ENCODE peak calls at places on chromosomes 3 and 15, in four cellular contexts. One of them, this sample, is unnamed.

GRCh38 chr3:193347507-193348501 is 30.7 kb downstream of the ATP13A5 start:
- DNase-seq in GM12878: no peak
- DNase-seq in SK-N-SH: no peak
- DNase-seq in HCT116: no peak
- DNase-seq in this sample: no peak

GRCh38 chr15:43286074-43286473 is 19.3 kb upstream of the TGM5 start:
- DNase-seq in GM12878: no peak
- DNase-seq in SK-N-SH: no peak
- DNase-seq in HCT116: no peak
- DNase-seq in this sample: no peak

GRCh38 chr3:47324278-47324865 is 41.6 kb downstream of the KLHL18 start:
- DNase-seq in SK-N-SH: peak
- DNase-seq in GM12878: peak
- DNase-seq in HCT116: peak
- DNase-seq in this sample: peak

GRCh38 chr3:190481779-190482178 is 32.1 kb upstream of the TMEM207 start:
- DNase-seq in HCT116: no peak
- DNase-seq in GM12878: no peak
- DNase-seq in SK-N-SH: no peak
- DNase-seq in this sample: no peak

GRCh38 chr3:32109256-32109655 is 2.8 kb downstream of the GPD1L start:
- DNase-seq in HCT116: no peak
- DNase-seq in SK-N-SH: peak
- DNase-seq in GM12878: no peak
- DNase-seq in this sample: peak

GRCh38 chr15:70185251-70185711 is 87.6 kb upstream of the TLE3 start:
- DNase-seq in SK-N-SH: peak
- DNase-seq in HCT116: no peak
- DNase-seq in GM12878: no peak
- DNase-seq in this sample: no peak

GRCh38 chr15:94815110-94815726 is 583.9 kb downstream of the MCTP2 start:
- DNase-seq in HCT116: no peak
- DNase-seq in SK-N-SH: no peak
- DNase-seq in GM12878: no peak
- DNase-seq in this sample: no peak

GRCh38 chr15:98580577-98580976 is 67.8 kb upstream of the IGF1R start:
- DNase-seq in SK-N-SH: no peak
- DNase-seq in HCT116: no peak
- DNase-seq in GM12878: no peak
- DNase-seq in this sample: peak

GRCh38 chr3:73624363-73625123 is at the start of gene PDZRN3:
- DNase-seq in GM12878: no peak
- DNase-seq in HCT116: no peak
- DNase-seq in SK-N-SH: peak
- DNase-seq in this sample: peak

GRCh38 chr15:40906947-40907802 is 12.9 kb downstream of the VPS18 start:
- DNase-seq in SK-N-SH: peak
- DNase-seq in GM12878: no peak
- DNase-seq in HCT116: no peak
- DNase-seq in this sample: no peak

GRCh38 chr3:121885386-121885785 is 8.8 kb upstream of the SLC15A2 start:
- DNase-seq in HCT116: no peak
- DNase-seq in GM12878: no peak
- DNase-seq in SK-N-SH: no peak
- DNase-seq in this sample: no peak

GRCh38 chr3:43346990-43347749 is 60.8 kb downstream of the SNRK start:
- DNase-seq in SK-N-SH: no peak
- DNase-seq in GM12878: no peak
- DNase-seq in HCT116: no peak
- DNase-seq in this sample: no peak

GRCh38 chr3:155420869-155421486 is 127.5 kb upstream of the STRIT1 start:
- DNase-seq in SK-N-SH: no peak
- DNase-seq in HCT116: no peak
- DNase-seq in GM12878: no peak
- DNase-seq in this sample: no peak

GRCh38 chr15:34023932-34024331 is 15.1 kb downstream of the AVEN start:
- DNase-seq in SK-N-SH: no peak
- DNase-seq in HCT116: no peak
- DNase-seq in GM12878: no peak
- DNase-seq in this sample: no peak

GRCh38 chr3:144760831-144761230 is 789.2 kb downstream of the DIPK2A start:
- DNase-seq in HCT116: no peak
- DNase-seq in GM12878: no peak
- DNase-seq in SK-N-SH: no peak
- DNase-seq in this sample: no peak

GRCh38 chr3:64244011-64244942 is 19.0 kb upstream of the PRICKLE2 start:
- DNase-seq in HCT116: peak
- DNase-seq in GM12878: no peak
- DNase-seq in SK-N-SH: no peak
- DNase-seq in this sample: no peak

GRCh38 chr3:132788299-132788698 is 66.1 kb upstream of the NPHP3 start:
- DNase-seq in HCT116: peak
- DNase-seq in SK-N-SH: no peak
- DNase-seq in GM12878: no peak
- DNase-seq in this sample: no peak

GRCh38 chr3:50651875-50652529 is 22.7 kb upstream of the DOCK3 start:
- DNase-seq in GM12878: no peak
- DNase-seq in SK-N-SH: no peak
- DNase-seq in HCT116: no peak
- DNase-seq in this sample: no peak

GRCh38 chr3:120364821-120365220 is 15.7 kb upstream of the LRRC58 start:
- DNase-seq in SK-N-SH: no peak
- DNase-seq in HCT116: no peak
- DNase-seq in GM12878: no peak
- DNase-seq in this sample: no peak

GRCh38 chr3:123397050-123397590 is 51.8 kb downstream of the ADCY5 start:
- DNase-seq in SK-N-SH: no peak
- DNase-seq in HCT116: no peak
- DNase-seq in GM12878: no peak
- DNase-seq in this sample: no peak

GRCh38 chr3:177538064-177538742 is 340.9 kb upstream of the TBL1XR1 start:
- DNase-seq in HCT116: no peak
- DNase-seq in SK-N-SH: peak
- DNase-seq in GM12878: no peak
- DNase-seq in this sample: no peak

GRCh38 chr3:171459130-171459941 is 869 bp downstream of the TNIK start:
- DNase-seq in GM12878: no peak
- DNase-seq in HCT116: no peak
- DNase-seq in SK-N-SH: peak
- DNase-seq in this sample: peak

GRCh38 chr3:184805351-184806038 is 6.5 kb upstream of the VPS8 start:
- DNase-seq in HCT116: no peak
- DNase-seq in SK-N-SH: peak
- DNase-seq in GM12878: no peak
- DNase-seq in this sample: no peak

GRCh38 chr3:44055951-44056350 is 185.7 kb upstream of the TOPAZ1 start:
- DNase-seq in SK-N-SH: no peak
- DNase-seq in GM12878: no peak
- DNase-seq in HCT116: no peak
- DNase-seq in this sample: no peak

GRCh38 chr3:37833790-37834189 is 27.9 kb upstream of the CTDSPL start:
- DNase-seq in GM12878: no peak
- DNase-seq in SK-N-SH: peak
- DNase-seq in HCT116: no peak
- DNase-seq in this sample: peak

GRCh38 chr3:78893161-78893560 is 874.6 kb downstream of the ROBO1 start:
- DNase-seq in SK-N-SH: no peak
- DNase-seq in GM12878: no peak
- DNase-seq in HCT116: no peak
- DNase-seq in this sample: peak

GRCh38 chr15:68223171-68223570 is 6.4 kb downstream of the CLN6 start:
- DNase-seq in SK-N-SH: no peak
- DNase-seq in GM12878: no peak
- DNase-seq in HCT116: no peak
- DNase-seq in this sample: no peak

GRCh38 chr15:36965561-36966342 is 134.6 kb downstream of the MEIS2 start:
- DNase-seq in HCT116: no peak
- DNase-seq in GM12878: no peak
- DNase-seq in SK-N-SH: no peak
- DNase-seq in this sample: no peak

GRCh38 chr3:45548724-45549123 is 45.8 kb upstream of the LIMD1 start:
- DNase-seq in HCT116: no peak
- DNase-seq in GM12878: no peak
- DNase-seq in SK-N-SH: no peak
- DNase-seq in this sample: no peak

GRCh38 chr3:169285057-169285990 is 378.2 kb downstream of the MECOM start:
- DNase-seq in GM12878: no peak
- DNase-seq in HCT116: no peak
- DNase-seq in SK-N-SH: no peak
- DNase-seq in this sample: no peak

GRCh38 chr3:143827425-143827824 is 20.8 kb downstream of the SLC9A9 start:
- DNase-seq in HCT116: no peak
- DNase-seq in SK-N-SH: no peak
- DNase-seq in GM12878: no peak
- DNase-seq in this sample: peak

GRCh38 chr3:177744873-177745646 is 547.8 kb upstream of the TBL1XR1 start:
- DNase-seq in HCT116: no peak
- DNase-seq in GM12878: no peak
- DNase-seq in SK-N-SH: no peak
- DNase-seq in this sample: no peak

GRCh38 chr15:69475769-69476358 is 23.2 kb downstream of the RPLP1 start:
- DNase-seq in SK-N-SH: peak
- DNase-seq in GM12878: no peak
- DNase-seq in HCT116: peak
- DNase-seq in this sample: peak

GRCh38 chr3:172658344-172659245 is 52.3 kb downstream of the NCEH1 start:
- DNase-seq in SK-N-SH: no peak
- DNase-seq in HCT116: peak
- DNase-seq in GM12878: no peak
- DNase-seq in this sample: peak

GRCh38 chr15:37102315-37103021 is 2.1 kb upstream of the MEIS2 start:
- DNase-seq in SK-N-SH: no peak
- DNase-seq in HCT116: no peak
- DNase-seq in GM12878: no peak
- DNase-seq in this sample: no peak

GRCh38 chr3:119643528-119643927 is 16.9 kb downstream of the POPDC2 start:
- DNase-seq in GM12878: no peak
- DNase-seq in SK-N-SH: no peak
- DNase-seq in HCT116: peak
- DNase-seq in this sample: no peak

GRCh38 chr3:1190576-1190975 is 97.8 kb downstream of the CNTN6 start:
- DNase-seq in GM12878: no peak
- DNase-seq in SK-N-SH: no peak
- DNase-seq in HCT116: no peak
- DNase-seq in this sample: no peak
- TF ChIP-seq JUND in GM12878: no peak
- TF ChIP-seq JUND in SK-N-SH: no peak
- TF ChIP-seq JUND in HCT116: no peak
- TF ChIP-seq JUND in this sample: no peak

GRCh38 chr15:22788004-22788403 is 1.6 kb downstream of the NIPA1 start:
- DNase-seq in SK-N-SH: no peak
- DNase-seq in GM12878: no peak
- DNase-seq in HCT116: no peak
- DNase-seq in this sample: no peak

GRCh38 chr15:22786868-22787698 is 639 bp downstream of the NIPA1 start:
- DNase-seq in SK-N-SH: peak
- DNase-seq in HCT116: no peak
- DNase-seq in GM12878: no peak
- DNase-seq in this sample: peak
- TF ChIP-seq JUND in SK-N-SH: no peak
- TF ChIP-seq JUND in HCT116: no peak
- TF ChIP-seq JUND in GM12878: no peak
- TF ChIP-seq JUND in this sample: no peak

GRCh38 chr15:62644216-62644873 is 398.2 kb upstream of the TPM1 start:
- DNase-seq in SK-N-SH: no peak
- DNase-seq in GM12878: no peak
- DNase-seq in HCT116: no peak
- DNase-seq in this sample: no peak

GRCh38 chr15:62643571-62643970 is 399.0 kb upstream of the TPM1 start:
- DNase-seq in HCT116: no peak
- DNase-seq in GM12878: no peak
- DNase-seq in SK-N-SH: no peak
- DNase-seq in this sample: no peak

GRCh38 chr15:62647195-62647865 is 395.2 kb upstream of the TPM1 start:
- DNase-seq in HCT116: peak
- DNase-seq in GM12878: no peak
- DNase-seq in SK-N-SH: no peak
- DNase-seq in this sample: peak

GRCh38 chr15:62641782-62642181 is 400.8 kb upstream of the TPM1 start:
- DNase-seq in HCT116: no peak
- DNase-seq in SK-N-SH: no peak
- DNase-seq in GM12878: no peak
- DNase-seq in this sample: no peak

GRCh38 chr15:62644874-62645755 is 397.4 kb upstream of the TPM1 start:
- DNase-seq in GM12878: no peak
- DNase-seq in HCT116: no peak
- DNase-seq in SK-N-SH: no peak
- DNase-seq in this sample: no peak
- TF ChIP-seq JUND in GM12878: no peak
- TF ChIP-seq JUND in HCT116: no peak
- TF ChIP-seq JUND in SK-N-SH: no peak
- TF ChIP-seq JUND in this sample: no peak

DNA sequence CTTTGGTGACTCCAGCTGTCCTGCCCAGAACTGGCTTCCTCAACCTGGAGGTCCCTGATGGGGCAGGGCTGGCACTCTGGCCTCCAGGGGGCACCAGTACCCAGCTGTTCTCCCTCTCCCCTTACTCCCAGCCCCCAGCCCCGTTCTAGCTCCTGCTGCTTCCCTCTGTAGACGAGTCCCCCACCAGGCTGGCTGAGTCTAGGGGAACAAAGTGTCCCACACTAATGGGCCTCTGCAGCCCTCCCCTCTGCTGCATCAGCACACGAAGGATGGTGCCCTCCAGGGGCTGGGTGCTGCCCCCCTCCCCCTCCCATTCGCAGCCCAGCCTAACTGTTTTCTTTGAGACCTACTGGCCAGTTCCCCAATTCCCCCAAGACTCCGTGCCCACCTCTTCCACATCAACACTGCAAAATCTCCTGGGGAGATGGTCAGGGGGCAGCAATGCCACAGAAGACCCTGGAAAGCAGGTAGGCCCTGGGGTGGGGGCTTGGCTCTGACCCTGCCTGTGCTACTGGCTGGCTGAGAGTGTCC is 4.2 kb downstream of the RHCG start:
- DNase-seq in HCT116: no peak
- DNase-seq in GM12878: no peak
- DNase-seq in SK-N-SH: peak
- DNase-seq in this sample: no peak
- TF ChIP-seq JUND in HCT116: no peak
- TF ChIP-seq JUND in GM12878: no peak
- TF ChIP-seq JUND in SK-N-SH: no peak
- TF ChIP-seq JUND in this sample: no peak

GRCh38 chr3:131172502-131172901 is 145.8 kb downstream of the NEK11 start:
- DNase-seq in GM12878: no peak
- DNase-seq in SK-N-SH: no peak
- DNase-seq in HCT116: no peak
- DNase-seq in this sample: no peak

GRCh38 chr3:131178710-131179375 is 152.2 kb downstream of the NEK11 start:
- DNase-seq in GM12878: no peak
- DNase-seq in HCT116: no peak
- DNase-seq in SK-N-SH: no peak
- DNase-seq in this sample: no peak

GRCh38 chr3:131174752-131175151 is 148.1 kb downstream of the NEK11 start:
- DNase-seq in SK-N-SH: no peak
- DNase-seq in HCT116: no peak
- DNase-seq in GM12878: peak
- DNase-seq in this sample: no peak
- TF ChIP-seq JUND in SK-N-SH: no peak
- TF ChIP-seq JUND in HCT116: no peak
- TF ChIP-seq JUND in GM12878: no peak
- TF ChIP-seq JUND in this sample: no peak

GRCh38 chr3:23944861-23945652 is at the start of gene NR1D2:
- DNase-seq in SK-N-SH: peak
- DNase-seq in HCT116: peak
- DNase-seq in GM12878: no peak
- DNase-seq in this sample: peak
- TF ChIP-seq JUND in SK-N-SH: no peak
- TF ChIP-seq JUND in HCT116: no peak
- TF ChIP-seq JUND in GM12878: no peak
- TF ChIP-seq JUND in this sample: no peak

This sample was measured in T47D.